ENCODE peak calls at places on chromosomes 4 and X, in ten cellular contexts. One of them, this sample, is unnamed.

GRCh38 chrX:63754141-63754859 is 30.7 kb downstream of the ARHGEF9 start:
- DNase-seq in breast epithelium: no peak
- DNase-seq in endothelial cell of umbilical vein: peak
- DNase-seq in K562: no peak
- DNase-seq in Panc1: no peak
- DNase-seq in SK-N-SH: no peak
- DNase-seq in transverse colon: no peak
- DNase-seq in sigmoid colon: no peak
- DNase-seq in prostate gland: no peak
- DNase-seq in SK-N-MC: no peak
- DNase-seq in this sample: no peak

GRCh38 chr4:39548425-39549067 is 21.3 kb upstream of the UGDH start:
- DNase-seq in Panc1: no peak
- DNase-seq in breast epithelium: no peak
- DNase-seq in K562: no peak
- DNase-seq in prostate gland: no peak
- DNase-seq in transverse colon: no peak
- DNase-seq in SK-N-MC: no peak
- DNase-seq in sigmoid colon: no peak
- DNase-seq in endothelial cell of umbilical vein: no peak
- DNase-seq in SK-N-SH: no peak
- DNase-seq in this sample: no peak

GRCh38 chr4:7352486-7352885 is 82.2 kb downstream of the PSAPL1 start:
- DNase-seq in Panc1: no peak
- DNase-seq in prostate gland: no peak
- DNase-seq in sigmoid colon: no peak
- DNase-seq in breast epithelium: no peak
- DNase-seq in SK-N-SH: no peak
- DNase-seq in transverse colon: no peak
- DNase-seq in endothelial cell of umbilical vein: no peak
- DNase-seq in K562: no peak
- DNase-seq in SK-N-MC: no peak
- DNase-seq in this sample: no peak

GRCh38 chr4:70251250-70251944 is 9.0 kb downstream of the CSN3 start:
- DNase-seq in transverse colon: no peak
- DNase-seq in endothelial cell of umbilical vein: no peak
- DNase-seq in SK-N-MC: no peak
- DNase-seq in SK-N-SH: no peak
- DNase-seq in breast epithelium: no peak
- DNase-seq in sigmoid colon: no peak
- DNase-seq in K562: no peak
- DNase-seq in prostate gland: no peak
- DNase-seq in Panc1: no peak
- DNase-seq in this sample: no peak

GRCh38 chr4:8319061-8319460 is 49.5 kb downstream of the HTRA3 start:
- DNase-seq in K562: no peak
- DNase-seq in sigmoid colon: peak
- DNase-seq in breast epithelium: peak
- DNase-seq in SK-N-MC: no peak
- DNase-seq in transverse colon: no peak
- DNase-seq in endothelial cell of umbilical vein: no peak
- DNase-seq in SK-N-SH: no peak
- DNase-seq in Panc1: no peak
- DNase-seq in prostate gland: no peak
- DNase-seq in this sample: no peak

GRCh38 chr4:183264614-183265013 is 55.5 kb downstream of the CLDN22 start:
- DNase-seq in Panc1: no peak
- DNase-seq in transverse colon: no peak
- DNase-seq in breast epithelium: no peak
- DNase-seq in SK-N-MC: no peak
- DNase-seq in SK-N-SH: no peak
- DNase-seq in sigmoid colon: no peak
- DNase-seq in K562: no peak
- DNase-seq in endothelial cell of umbilical vein: no peak
- DNase-seq in prostate gland: no peak
- DNase-seq in this sample: no peak

GRCh38 chrX:148813422-148813821 is 313.0 kb downstream of the AFF2 start:
- DNase-seq in sigmoid colon: no peak
- DNase-seq in breast epithelium: no peak
- DNase-seq in SK-N-SH: no peak
- DNase-seq in prostate gland: no peak
- DNase-seq in K562: no peak
- DNase-seq in Panc1: no peak
- DNase-seq in endothelial cell of umbilical vein: no peak
- DNase-seq in transverse colon: no peak
- DNase-seq in SK-N-MC: no peak
- DNase-seq in this sample: no peak

GRCh38 chr4:171565130-171565788 is 247.9 kb upstream of the GALNTL6 start:
- DNase-seq in breast epithelium: no peak
- DNase-seq in K562: no peak
- DNase-seq in prostate gland: no peak
- DNase-seq in SK-N-SH: no peak
- DNase-seq in sigmoid colon: no peak
- DNase-seq in endothelial cell of umbilical vein: no peak
- DNase-seq in Panc1: no peak
- DNase-seq in SK-N-MC: no peak
- DNase-seq in transverse colon: no peak
- DNase-seq in this sample: no peak

GRCh38 chr4:173374588-173374987 is 3.8 kb downstream of the SAP30 start:
- DNase-seq in Panc1: no peak
- DNase-seq in K562: no peak
- DNase-seq in prostate gland: no peak
- DNase-seq in endothelial cell of umbilical vein: no peak
- DNase-seq in breast epithelium: no peak
- DNase-seq in sigmoid colon: no peak
- DNase-seq in SK-N-MC: no peak
- DNase-seq in SK-N-SH: no peak
- DNase-seq in transverse colon: no peak
- DNase-seq in this sample: no peak

GRCh38 chr4:173370130-173370476 is 651 bp upstream of the SAP30 start:
- DNase-seq in SK-N-MC: no peak
- DNase-seq in SK-N-SH: peak
- DNase-seq in endothelial cell of umbilical vein: no peak
- DNase-seq in prostate gland: no peak
- DNase-seq in sigmoid colon: peak
- DNase-seq in Panc1: no peak
- DNase-seq in transverse colon: peak
- DNase-seq in K562: peak
- DNase-seq in breast epithelium: peak
- DNase-seq in this sample: no peak

GRCh38 chr4:173370477-173371291 is at the start of gene SAP30:
- DNase-seq in prostate gland: peak
- DNase-seq in SK-N-MC: peak
- DNase-seq in sigmoid colon: peak
- DNase-seq in K562: peak
- DNase-seq in SK-N-SH: peak
- DNase-seq in endothelial cell of umbilical vein: peak
- DNase-seq in Panc1: peak
- DNase-seq in transverse colon: peak
- DNase-seq in breast epithelium: peak
- DNase-seq in this sample: peak

GRCh38 chr4:173367946-173368345 is 2.8 kb upstream of the SAP30 start:
- DNase-seq in SK-N-SH: no peak
- DNase-seq in SK-N-MC: no peak
- DNase-seq in sigmoid colon: no peak
- DNase-seq in endothelial cell of umbilical vein: peak
- DNase-seq in Panc1: no peak
- DNase-seq in prostate gland: no peak
- DNase-seq in breast epithelium: no peak
- DNase-seq in transverse colon: no peak
- DNase-seq in K562: peak
- DNase-seq in this sample: no peak

GRCh38 chr4:173371292-173372192 is 788 bp downstream of the SAP30 start:
- DNase-seq in SK-N-SH: peak
- DNase-seq in K562: peak
- DNase-seq in Panc1: no peak
- DNase-seq in SK-N-MC: no peak
- DNase-seq in transverse colon: peak
- DNase-seq in endothelial cell of umbilical vein: peak
- DNase-seq in sigmoid colon: peak
- DNase-seq in prostate gland: peak
- DNase-seq in breast epithelium: peak
- DNase-seq in this sample: no peak
- TF ChIP-seq POLR2AphosphoS5 in SK-N-SH: no peak
- TF ChIP-seq POLR2AphosphoS5 in K562: no peak
- TF ChIP-seq POLR2AphosphoS5 in Panc1: no peak
- TF ChIP-seq POLR2AphosphoS5 in SK-N-MC: no peak
- TF ChIP-seq POLR2AphosphoS5 in transverse colon: peak
- TF ChIP-seq POLR2AphosphoS5 in endothelial cell of umbilical vein: no peak
- TF ChIP-seq POLR2AphosphoS5 in sigmoid colon: peak
- TF ChIP-seq POLR2AphosphoS5 in prostate gland: peak
- TF ChIP-seq POLR2AphosphoS5 in breast epithelium: peak
- TF ChIP-seq POLR2AphosphoS5 in this sample: no peak

GRCh38 chr4:99845179-99845578 is 28.6 kb downstream of the DAPP1 start:
- DNase-seq in SK-N-MC: no peak
- DNase-seq in K562: no peak
- DNase-seq in Panc1: no peak
- DNase-seq in sigmoid colon: no peak
- DNase-seq in endothelial cell of umbilical vein: no peak
- DNase-seq in breast epithelium: no peak
- DNase-seq in prostate gland: no peak
- DNase-seq in SK-N-SH: peak
- DNase-seq in transverse colon: no peak
- DNase-seq in this sample: no peak

GRCh38 chr4:99845708-99846469 is 29.3 kb downstream of the DAPP1 start:
- DNase-seq in K562: no peak
- DNase-seq in SK-N-SH: no peak
- DNase-seq in SK-N-MC: no peak
- DNase-seq in endothelial cell of umbilical vein: no peak
- DNase-seq in prostate gland: no peak
- DNase-seq in Panc1: no peak
- DNase-seq in breast epithelium: no peak
- DNase-seq in sigmoid colon: no peak
- DNase-seq in transverse colon: no peak
- DNase-seq in this sample: no peak

GRCh38 chr4:99848576-99848975 is 31.9 kb downstream of the DAPP1 start:
- DNase-seq in K562: no peak
- DNase-seq in prostate gland: no peak
- DNase-seq in SK-N-SH: no peak
- DNase-seq in Panc1: no peak
- DNase-seq in transverse colon: no peak
- DNase-seq in sigmoid colon: no peak
- DNase-seq in breast epithelium: no peak
- DNase-seq in endothelial cell of umbilical vein: no peak
- DNase-seq in SK-N-MC: no peak
- DNase-seq in this sample: no peak

GRCh38 chr4:99846891-99847290 is 30.3 kb downstream of the DAPP1 start:
- DNase-seq in SK-N-SH: no peak
- DNase-seq in endothelial cell of umbilical vein: no peak
- DNase-seq in K562: no peak
- DNase-seq in transverse colon: no peak
- DNase-seq in Panc1: no peak
- DNase-seq in SK-N-MC: no peak
- DNase-seq in prostate gland: no peak
- DNase-seq in breast epithelium: no peak
- DNase-seq in sigmoid colon: no peak
- DNase-seq in this sample: no peak

DNA sequence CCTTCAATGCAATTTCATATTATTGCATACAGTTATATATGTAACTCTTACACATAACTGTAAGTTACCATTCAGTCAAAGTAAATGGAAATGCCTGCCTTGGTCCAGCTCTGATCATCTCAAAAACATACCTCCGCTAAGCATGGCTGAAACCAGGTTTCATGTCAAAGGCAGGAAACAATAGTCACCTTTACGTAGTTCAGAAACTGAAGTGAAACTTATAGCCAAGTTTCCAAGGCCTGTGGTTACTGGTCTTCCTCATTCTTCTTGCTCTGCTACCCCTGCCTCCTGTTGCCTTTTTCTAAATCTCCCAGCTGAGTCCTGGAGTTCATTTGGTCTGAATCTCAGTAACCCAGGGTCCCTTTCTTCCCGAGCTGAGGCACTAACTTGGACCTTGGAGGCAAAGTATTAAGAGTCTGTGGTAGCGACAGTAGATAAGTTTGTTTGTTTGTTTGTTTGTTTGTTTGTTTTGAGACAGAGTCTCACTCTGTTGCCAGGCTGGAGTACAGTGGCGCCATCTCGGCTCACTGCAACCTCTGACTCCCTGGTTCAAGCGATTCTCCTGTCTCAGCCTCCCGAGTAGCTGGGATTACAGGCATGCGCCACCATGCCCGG is 30.8 kb downstream of the DAPP1 start:
- DNase-seq in endothelial cell of umbilical vein: no peak
- DNase-seq in SK-N-SH: no peak
- DNase-seq in breast epithelium: no peak
- DNase-seq in prostate gland: no peak
- DNase-seq in sigmoid colon: no peak
- DNase-seq in Panc1: no peak
- DNase-seq in K562: no peak
- DNase-seq in transverse colon: no peak
- DNase-seq in SK-N-MC: no peak
- DNase-seq in this sample: no peak
- TF ChIP-seq POLR2AphosphoS5 in endothelial cell of umbilical vein: no peak
- TF ChIP-seq POLR2AphosphoS5 in SK-N-SH: no peak
- TF ChIP-seq POLR2AphosphoS5 in breast epithelium: no peak
- TF ChIP-seq POLR2AphosphoS5 in prostate gland: no peak
- TF ChIP-seq POLR2AphosphoS5 in sigmoid colon: no peak
- TF ChIP-seq POLR2AphosphoS5 in Panc1: no peak
- TF ChIP-seq POLR2AphosphoS5 in K562: no peak
- TF ChIP-seq POLR2AphosphoS5 in transverse colon: no peak
- TF ChIP-seq POLR2AphosphoS5 in SK-N-MC: no peak
- TF ChIP-seq POLR2AphosphoS5 in this sample: no peak

DNA sequence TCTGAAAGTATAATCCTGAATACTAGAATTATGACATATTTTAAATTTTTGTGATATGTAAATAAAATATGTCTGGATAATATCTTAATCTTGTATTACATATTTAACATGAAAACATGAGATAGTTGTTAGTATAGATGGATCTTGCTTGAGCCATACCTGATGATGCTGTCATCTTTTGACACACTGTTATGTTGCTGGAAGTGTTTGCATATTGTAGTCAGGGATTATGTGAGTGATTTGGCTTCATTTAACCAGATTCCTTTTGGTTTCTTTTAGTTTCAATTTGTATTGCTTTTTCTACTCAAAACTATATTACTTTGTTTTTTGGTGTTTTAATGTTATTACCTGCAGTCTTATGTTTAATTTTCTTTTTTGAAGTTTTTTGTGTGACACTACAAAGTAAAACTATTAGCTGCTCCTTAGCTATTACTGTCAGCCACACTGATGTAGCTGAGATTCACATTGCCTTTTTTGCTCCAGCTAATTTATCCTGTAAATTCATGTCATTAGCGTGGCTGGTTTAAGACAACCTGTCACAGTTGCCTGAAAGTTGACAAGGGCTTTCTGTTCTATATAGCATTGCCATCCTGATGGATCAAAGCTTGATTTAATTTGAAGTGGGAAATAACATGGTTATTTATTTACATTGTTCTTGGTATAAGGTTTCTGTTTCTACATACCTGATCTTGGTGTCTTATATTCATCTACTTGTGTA is 33.7 kb downstream of the METAP1 start:
- DNase-seq in SK-N-SH: no peak
- DNase-seq in prostate gland: no peak
- DNase-seq in K562: no peak
- DNase-seq in Panc1: no peak
- DNase-seq in transverse colon: no peak
- DNase-seq in sigmoid colon: no peak
- DNase-seq in SK-N-MC: no peak
- DNase-seq in endothelial cell of umbilical vein: no peak
- DNase-seq in breast epithelium: no peak
- DNase-seq in this sample: no peak
- TF ChIP-seq POLR2AphosphoS5 in SK-N-SH: no peak
- TF ChIP-seq POLR2AphosphoS5 in prostate gland: no peak
- TF ChIP-seq POLR2AphosphoS5 in K562: no peak
- TF ChIP-seq POLR2AphosphoS5 in Panc1: no peak
- TF ChIP-seq POLR2AphosphoS5 in transverse colon: no peak
- TF ChIP-seq POLR2AphosphoS5 in sigmoid colon: no peak
- TF ChIP-seq POLR2AphosphoS5 in SK-N-MC: no peak
- TF ChIP-seq POLR2AphosphoS5 in endothelial cell of umbilical vein: no peak
- TF ChIP-seq POLR2AphosphoS5 in breast epithelium: no peak
- TF ChIP-seq POLR2AphosphoS5 in this sample: no peak

GRCh38 chr4:55397024-55397520 is 1.3 kb downstream of the TMEM165 start:
- DNase-seq in transverse colon: no peak
- DNase-seq in prostate gland: no peak
- DNase-seq in endothelial cell of umbilical vein: peak
- DNase-seq in breast epithelium: no peak
- DNase-seq in sigmoid colon: peak
- DNase-seq in SK-N-SH: peak
- DNase-seq in K562: no peak
- DNase-seq in SK-N-MC: no peak
- DNase-seq in Panc1: no peak
- DNase-seq in this sample: peak

GRCh38 chr4:55396305-55397023 is 707 bp downstream of the TMEM165 start:
- DNase-seq in K562: peak
- DNase-seq in Panc1: no peak
- DNase-seq in endothelial cell of umbilical vein: peak
- DNase-seq in breast epithelium: no peak
- DNase-seq in prostate gland: peak
- DNase-seq in sigmoid colon: peak
- DNase-seq in transverse colon: peak
- DNase-seq in SK-N-SH: peak
- DNase-seq in SK-N-MC: no peak
- DNase-seq in this sample: no peak

GRCh38 chr4:55398461-55398860 is 2.7 kb downstream of the TMEM165 start:
- DNase-seq in SK-N-SH: no peak
- DNase-seq in SK-N-MC: no peak
- DNase-seq in transverse colon: no peak
- DNase-seq in breast epithelium: no peak
- DNase-seq in K562: no peak
- DNase-seq in sigmoid colon: no peak
- DNase-seq in endothelial cell of umbilical vein: no peak
- DNase-seq in prostate gland: no peak
- DNase-seq in Panc1: no peak
- DNase-seq in this sample: no peak

GRCh38 chr4:55398966-55399365 is 3.2 kb downstream of the TMEM165 start:
- DNase-seq in SK-N-MC: no peak
- DNase-seq in sigmoid colon: no peak
- DNase-seq in breast epithelium: no peak
- DNase-seq in endothelial cell of umbilical vein: peak
- DNase-seq in K562: no peak
- DNase-seq in transverse colon: no peak
- DNase-seq in SK-N-SH: peak
- DNase-seq in prostate gland: no peak
- DNase-seq in Panc1: no peak
- DNase-seq in this sample: no peak

DNA sequence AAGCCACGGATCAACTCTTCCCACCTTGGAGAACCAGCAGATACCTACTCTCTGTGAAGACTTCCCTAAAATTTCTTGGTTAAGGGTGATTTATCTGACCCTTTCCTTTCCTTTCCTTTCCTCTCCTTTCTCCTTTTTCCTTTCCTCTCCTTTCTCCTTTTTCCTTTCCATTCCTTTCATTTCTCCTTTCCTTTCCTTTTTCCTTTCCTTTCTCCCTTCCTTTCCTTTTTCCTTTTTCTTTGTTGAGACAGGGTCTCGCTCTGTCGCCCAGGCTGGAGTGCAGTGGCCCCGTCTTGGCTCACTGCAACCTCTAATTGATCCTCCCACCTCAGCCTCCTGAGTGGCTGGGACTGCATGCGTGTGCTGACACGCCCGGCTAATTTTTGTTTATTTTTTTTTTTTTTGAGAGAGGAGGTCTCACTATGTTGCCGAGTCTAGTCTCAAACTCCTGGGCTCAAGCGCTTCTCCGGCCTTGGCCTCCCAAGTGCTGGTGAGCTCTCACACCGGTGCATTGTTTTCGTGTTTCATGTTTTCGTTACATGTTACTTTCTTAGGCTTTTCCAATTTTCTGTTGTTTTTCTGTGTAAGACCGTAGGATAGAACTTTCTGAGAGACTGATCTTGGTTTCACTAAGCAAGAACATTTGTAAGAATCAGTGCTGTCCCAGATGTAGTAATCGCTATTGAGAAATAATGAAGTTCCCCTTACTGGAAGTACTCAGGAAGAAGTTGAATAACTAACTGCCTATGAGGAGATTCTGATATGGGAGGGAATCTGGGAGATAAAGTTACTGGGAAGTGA is 2.0 kb downstream of the TMEM165 start:
- DNase-seq in endothelial cell of umbilical vein: peak
- DNase-seq in breast epithelium: no peak
- DNase-seq in K562: no peak
- DNase-seq in prostate gland: no peak
- DNase-seq in Panc1: no peak
- DNase-seq in SK-N-MC: no peak
- DNase-seq in SK-N-SH: no peak
- DNase-seq in sigmoid colon: no peak
- DNase-seq in transverse colon: no peak
- DNase-seq in this sample: peak
- TF ChIP-seq POLR2AphosphoS5 in endothelial cell of umbilical vein: no peak
- TF ChIP-seq POLR2AphosphoS5 in breast epithelium: peak
- TF ChIP-seq POLR2AphosphoS5 in K562: no peak
- TF ChIP-seq POLR2AphosphoS5 in prostate gland: no peak
- TF ChIP-seq POLR2AphosphoS5 in Panc1: no peak
- TF ChIP-seq POLR2AphosphoS5 in SK-N-MC: no peak
- TF ChIP-seq POLR2AphosphoS5 in SK-N-SH: no peak
- TF ChIP-seq POLR2AphosphoS5 in sigmoid colon: peak
- TF ChIP-seq POLR2AphosphoS5 in transverse colon: peak
- TF ChIP-seq POLR2AphosphoS5 in this sample: no peak

This sample was measured in HL-60.